ENCODE peak calls at places on chromosomes 16 and 17, in eight cellular contexts. One of them, this sample, is unnamed.

GRCh38 chr17:40536731-40537171 is 28.5 kb downstream of the CCR7 start:
- DNase-seq in PC-3: no peak
- DNase-seq in ovary: peak
- DNase-seq in AG09319: peak
- DNase-seq in AG04450: no peak
- DNase-seq in osteocyte: no peak
- DNase-seq in testis: no peak
- DNase-seq in CD8-positive, alpha-beta T cell: no peak
- DNase-seq in this sample: no peak

GRCh38 chr17:74152591-74153455 is 50.7 kb upstream of the RPL38 start:
- DNase-seq in PC-3: no peak
- DNase-seq in ovary: no peak
- DNase-seq in AG09319: no peak
- DNase-seq in AG04450: no peak
- DNase-seq in osteocyte: peak
- DNase-seq in testis: no peak
- DNase-seq in CD8-positive, alpha-beta T cell: no peak
- DNase-seq in this sample: no peak

GRCh38 chr17:63275318-63275967 is 170.7 kb downstream of the CYB561 start:
- DNase-seq in PC-3: peak
- DNase-seq in ovary: no peak
- DNase-seq in AG09319: peak
- DNase-seq in AG04450: peak
- DNase-seq in osteocyte: no peak
- DNase-seq in testis: no peak
- DNase-seq in CD8-positive, alpha-beta T cell: no peak
- DNase-seq in this sample: no peak

GRCh38 chr16:81831722-81832126 is 52.6 kb downstream of the PLCG2 start:
- DNase-seq in PC-3: no peak
- DNase-seq in ovary: no peak
- DNase-seq in AG09319: no peak
- DNase-seq in AG04450: no peak
- DNase-seq in osteocyte: no peak
- DNase-seq in testis: peak
- DNase-seq in CD8-positive, alpha-beta T cell: peak
- DNase-seq in this sample: peak

GRCh38 chr17:21171309-21171922 is 42.5 kb downstream of the TMEM11 start:
- DNase-seq in PC-3: no peak
- DNase-seq in ovary: no peak
- DNase-seq in AG09319: no peak
- DNase-seq in AG04450: no peak
- DNase-seq in osteocyte: peak
- DNase-seq in testis: no peak
- DNase-seq in CD8-positive, alpha-beta T cell: no peak
- DNase-seq in this sample: no peak

GRCh38 chr16:51382940-51383339 is 231.9 kb upstream of the SALL1 start:
- DNase-seq in PC-3: no peak
- DNase-seq in ovary: no peak
- DNase-seq in AG09319: no peak
- DNase-seq in AG04450: no peak
- DNase-seq in osteocyte: no peak
- DNase-seq in testis: no peak
- DNase-seq in CD8-positive, alpha-beta T cell: no peak
- DNase-seq in this sample: no peak

GRCh38 chr16:8721693-8722348 is 47.4 kb downstream of the ABAT start:
- DNase-seq in PC-3: no peak
- DNase-seq in ovary: no peak
- DNase-seq in AG09319: no peak
- DNase-seq in AG04450: no peak
- DNase-seq in osteocyte: no peak
- DNase-seq in testis: no peak
- DNase-seq in CD8-positive, alpha-beta T cell: no peak
- DNase-seq in this sample: no peak

GRCh38 chr16:63289834-63290460 is 1253.7 kb upstream of the CDH8 start:
- DNase-seq in PC-3: peak
- DNase-seq in ovary: no peak
- DNase-seq in AG09319: no peak
- DNase-seq in AG04450: no peak
- DNase-seq in osteocyte: no peak
- DNase-seq in testis: peak
- DNase-seq in CD8-positive, alpha-beta T cell: no peak
- DNase-seq in this sample: no peak

GRCh38 chr16:35252356-35252936 is 1793.0 kb downstream of the TP53TG3F start:
- DNase-seq in PC-3: no peak
- DNase-seq in ovary: no peak
- DNase-seq in AG09319: no peak
- DNase-seq in AG04450: no peak
- DNase-seq in osteocyte: no peak
- DNase-seq in testis: no peak
- DNase-seq in CD8-positive, alpha-beta T cell: no peak
- DNase-seq in this sample: no peak

GRCh38 chr17:38428643-38429371 is 543 bp downstream of the ARHGAP23 start:
- DNase-seq in PC-3: peak
- DNase-seq in ovary: peak
- DNase-seq in AG09319: no peak
- DNase-seq in AG04450: no peak
- DNase-seq in osteocyte: no peak
- DNase-seq in testis: no peak
- DNase-seq in CD8-positive, alpha-beta T cell: no peak
- DNase-seq in this sample: no peak

GRCh38 chr17:6269474-6269873 is 165.4 kb downstream of the AIPL1 start:
- DNase-seq in PC-3: peak
- DNase-seq in ovary: no peak
- DNase-seq in AG09319: no peak
- DNase-seq in AG04450: peak
- DNase-seq in osteocyte: no peak
- DNase-seq in testis: peak
- DNase-seq in CD8-positive, alpha-beta T cell: no peak
- DNase-seq in this sample: no peak

GRCh38 chr16:31696968-31697743 is 169.5 kb downstream of the AHSP start:
- DNase-seq in PC-3: peak
- DNase-seq in ovary: no peak
- DNase-seq in AG09319: no peak
- DNase-seq in AG04450: no peak
- DNase-seq in osteocyte: peak
- DNase-seq in testis: no peak
- DNase-seq in CD8-positive, alpha-beta T cell: no peak
- DNase-seq in this sample: no peak

GRCh38 chr17:72976971-72977767 is 115.3 kb downstream of the SLC39A11 start:
- DNase-seq in PC-3: peak
- DNase-seq in ovary: peak
- DNase-seq in AG09319: peak
- DNase-seq in AG04450: peak
- DNase-seq in osteocyte: no peak
- DNase-seq in testis: peak
- DNase-seq in CD8-positive, alpha-beta T cell: no peak
- DNase-seq in this sample: no peak

GRCh38 chr16:88023786-88024185 is 72.6 kb downstream of the BANP start:
- DNase-seq in PC-3: no peak
- DNase-seq in ovary: no peak
- DNase-seq in AG09319: no peak
- DNase-seq in AG04450: no peak
- DNase-seq in osteocyte: no peak
- DNase-seq in testis: no peak
- DNase-seq in CD8-positive, alpha-beta T cell: no peak
- DNase-seq in this sample: no peak

DNA sequence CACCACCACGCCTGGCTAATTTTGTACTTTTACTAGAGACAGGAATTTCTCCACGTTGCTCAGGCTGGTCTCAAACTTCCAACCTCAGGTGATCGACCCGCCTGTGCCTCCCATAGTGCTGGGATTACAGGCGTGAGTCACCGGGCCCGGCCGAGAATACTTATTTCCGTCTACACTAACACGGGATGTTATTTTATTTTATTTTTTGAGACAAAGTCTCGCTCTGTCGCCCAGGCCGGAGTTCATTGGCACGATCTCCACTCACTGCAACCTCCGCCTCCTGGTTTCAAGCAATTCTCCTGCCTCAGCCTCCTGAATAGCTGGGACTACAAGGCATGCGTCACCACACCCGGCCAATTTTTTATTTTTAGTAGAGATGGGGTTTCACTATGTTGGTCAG is 9.5 kb upstream of the PDXDC1 start:
- DNase-seq in PC-3: no peak
- DNase-seq in ovary: no peak
- DNase-seq in AG09319: no peak
- DNase-seq in AG04450: no peak
- DNase-seq in osteocyte: no peak
- DNase-seq in testis: no peak
- DNase-seq in CD8-positive, alpha-beta T cell: no peak
- DNase-seq in this sample: no peak
- TF ChIP-seq CTCF in PC-3: no peak
- TF ChIP-seq CTCF in ovary: no peak
- TF ChIP-seq CTCF in AG09319: no peak
- TF ChIP-seq CTCF in AG04450: no peak
- TF ChIP-seq CTCF in osteocyte: no peak
- TF ChIP-seq CTCF in testis: no peak
- TF ChIP-seq CTCF in CD8-positive, alpha-beta T cell: no peak
- TF ChIP-seq CTCF in this sample: no peak

GRCh38 chr17:81929253-81930141 is 2.0 kb upstream of the MAFG start:
- DNase-seq in PC-3: no peak
- DNase-seq in ovary: no peak
- DNase-seq in AG09319: no peak
- DNase-seq in AG04450: no peak
- DNase-seq in osteocyte: no peak
- DNase-seq in testis: no peak
- DNase-seq in CD8-positive, alpha-beta T cell: no peak
- DNase-seq in this sample: no peak

GRCh38 chr17:81926451-81927144 is 937 bp downstream of the MAFG start:
- DNase-seq in PC-3: peak
- DNase-seq in ovary: peak
- DNase-seq in AG09319: peak
- DNase-seq in AG04450: peak
- DNase-seq in osteocyte: no peak
- DNase-seq in testis: peak
- DNase-seq in CD8-positive, alpha-beta T cell: no peak
- DNase-seq in this sample: peak

GRCh38 chr17:81928497-81929252 is 1.1 kb upstream of the MAFG start:
- DNase-seq in PC-3: peak
- DNase-seq in ovary: peak
- DNase-seq in AG09319: no peak
- DNase-seq in AG04450: no peak
- DNase-seq in osteocyte: no peak
- DNase-seq in testis: no peak
- DNase-seq in CD8-positive, alpha-beta T cell: no peak
- DNase-seq in this sample: no peak

GRCh38 chr17:81927145-81927652 is 336 bp downstream of the MAFG start:
- DNase-seq in PC-3: no peak
- DNase-seq in ovary: peak
- DNase-seq in AG09319: no peak
- DNase-seq in AG04450: no peak
- DNase-seq in osteocyte: no peak
- DNase-seq in testis: no peak
- DNase-seq in CD8-positive, alpha-beta T cell: no peak
- DNase-seq in this sample: peak

DNA sequence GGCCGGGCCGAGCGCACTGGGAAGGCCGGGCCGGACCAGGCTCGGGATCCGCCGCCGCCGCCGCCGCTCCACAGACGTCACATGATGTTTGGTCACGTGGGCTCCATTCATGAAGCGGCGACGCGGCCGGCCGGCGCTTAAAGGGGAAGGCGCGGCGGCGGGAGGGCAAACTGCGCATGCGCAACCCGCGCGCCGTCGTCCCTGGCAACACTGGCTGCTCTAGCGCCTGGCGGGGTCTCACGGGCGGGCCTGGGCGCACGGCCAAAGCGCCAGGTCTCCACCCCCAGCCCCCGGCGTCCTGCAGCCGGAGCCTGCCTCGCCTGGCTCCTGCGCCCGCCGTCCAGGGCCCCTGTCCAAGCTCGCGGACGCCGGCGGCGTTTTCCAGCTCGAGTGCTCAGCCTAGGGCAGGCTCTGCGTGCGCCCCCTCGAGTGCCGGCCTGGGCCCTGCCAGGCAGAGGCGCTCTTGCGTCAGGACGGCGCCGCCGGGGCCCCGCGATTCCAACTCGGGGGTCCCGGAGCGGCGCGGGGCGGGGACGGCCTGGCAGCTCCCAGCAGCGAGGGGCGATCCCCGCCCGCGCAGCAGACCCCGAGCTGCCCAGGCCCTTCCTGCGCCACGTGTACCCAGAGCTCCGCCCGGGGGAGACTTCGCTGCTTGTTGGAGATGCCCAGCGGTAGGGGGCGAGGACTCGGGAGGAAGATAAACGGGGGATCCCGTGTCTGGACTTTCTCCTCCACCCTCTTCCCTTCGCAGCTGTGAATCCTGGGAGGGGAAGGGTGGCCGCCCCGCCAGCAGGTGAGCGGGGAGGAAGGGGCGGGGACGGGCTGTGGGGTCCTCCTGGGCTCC is at the start of gene MAFG:
- DNase-seq in PC-3: peak
- DNase-seq in ovary: peak
- DNase-seq in AG09319: peak
- DNase-seq in AG04450: peak
- DNase-seq in osteocyte: peak
- DNase-seq in testis: peak
- DNase-seq in CD8-positive, alpha-beta T cell: peak
- DNase-seq in this sample: peak
- TF ChIP-seq CTCF in PC-3: peak
- TF ChIP-seq CTCF in ovary: no peak
- TF ChIP-seq CTCF in AG09319: peak
- TF ChIP-seq CTCF in AG04450: peak
- TF ChIP-seq CTCF in osteocyte: peak
- TF ChIP-seq CTCF in testis: no peak
- TF ChIP-seq CTCF in CD8-positive, alpha-beta T cell: no peak
- TF ChIP-seq CTCF in this sample: peak

GRCh38 chr16:588889-589657 is 793 bp upstream of the RAB40C start:
- DNase-seq in PC-3: peak
- DNase-seq in ovary: peak
- DNase-seq in AG09319: peak
- DNase-seq in AG04450: peak
- DNase-seq in osteocyte: peak
- DNase-seq in testis: peak
- DNase-seq in CD8-positive, alpha-beta T cell: peak
- DNase-seq in this sample: peak
- TF ChIP-seq CTCF in PC-3: no peak
- TF ChIP-seq CTCF in ovary: no peak
- TF ChIP-seq CTCF in AG09319: no peak
- TF ChIP-seq CTCF in AG04450: no peak
- TF ChIP-seq CTCF in osteocyte: no peak
- TF ChIP-seq CTCF in testis: no peak
- TF ChIP-seq CTCF in CD8-positive, alpha-beta T cell: no peak
- TF ChIP-seq CTCF in this sample: no peak

DNA sequence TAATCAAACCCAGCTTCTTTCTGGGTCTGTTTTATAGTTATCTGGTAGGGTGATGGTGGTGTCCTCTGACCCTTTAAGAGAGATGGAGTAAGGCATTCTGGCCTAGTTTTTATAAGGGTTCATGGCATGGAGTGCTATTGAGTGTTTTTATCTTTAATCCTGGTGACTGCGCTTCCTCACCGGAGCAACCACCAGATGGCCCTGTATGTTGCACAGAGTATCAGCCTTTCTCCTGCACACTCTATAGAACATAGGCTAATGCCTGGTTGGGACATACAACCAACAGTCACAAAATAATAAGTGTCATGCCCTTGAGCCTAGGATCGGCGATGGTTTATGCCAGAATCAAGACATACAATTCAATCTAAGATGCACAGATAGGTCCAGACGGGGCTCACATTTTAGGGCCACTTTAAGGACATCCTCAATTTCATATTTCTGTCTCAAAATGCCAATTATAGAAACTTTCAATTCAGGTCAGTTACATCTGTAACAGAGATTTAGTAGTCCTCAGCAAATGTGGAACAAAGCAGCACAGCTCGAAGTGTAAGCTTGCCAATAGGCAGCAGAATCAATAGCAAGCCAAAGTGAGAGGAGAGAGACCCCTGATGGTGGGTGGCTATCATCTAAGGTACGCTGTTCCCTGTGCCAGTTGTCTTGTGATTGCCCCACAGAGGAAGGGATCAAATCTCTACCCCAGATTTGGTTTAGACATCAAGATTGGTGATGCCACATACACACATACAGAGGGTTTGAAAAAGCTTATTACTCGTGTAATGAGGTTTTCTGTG is 37.2 kb upstream of the HOXB9 start:
- DNase-seq in PC-3: peak
- DNase-seq in ovary: no peak
- DNase-seq in AG09319: no peak
- DNase-seq in AG04450: no peak
- DNase-seq in osteocyte: no peak
- DNase-seq in testis: no peak
- DNase-seq in CD8-positive, alpha-beta T cell: no peak
- DNase-seq in this sample: no peak
- TF ChIP-seq CTCF in PC-3: peak
- TF ChIP-seq CTCF in ovary: no peak
- TF ChIP-seq CTCF in AG09319: no peak
- TF ChIP-seq CTCF in AG04450: no peak
- TF ChIP-seq CTCF in osteocyte: no peak
- TF ChIP-seq CTCF in testis: no peak
- TF ChIP-seq CTCF in CD8-positive, alpha-beta T cell: no peak
- TF ChIP-seq CTCF in this sample: no peak

This sample was measured in natural killer cell.